ENCODE peak calls at places on chromosome 10, in four cellular contexts. Q is H1, S is HCT116, T is K562. D is an unnamed sample.

GRCh38 chr10:1036341-1036791 is 10.7 kb upstream of the IDI2 start:
- DNase-seq in Q (no peak), S (no peak), T (no peak), D (no peak)

GRCh38 chr10:132722980-132723970 is 62.7 kb downstream of the NKX6-2 start:
- DNase-seq in Q (no peak), S (no peak), T (no peak), D (no peak)

GRCh38 chr10:5538446-5538845 is 13.7 kb downstream of the CALML3 start:
- DNase-seq in Q (no peak), S (no peak), T (no peak), D (no peak)

GRCh38 chr10:34479520-34480179 is 335.4 kb downstream of the PARD3 start:
- DNase-seq in Q (no peak), S (no peak), T (no peak), D (no peak)

GRCh38 chr10:118047363-118047719 is 600 bp upstream of the RAB11FIP2 start:
- DNase-seq in Q (no peak), S (no peak), T (peak), D (no peak)

GRCh38 chr10:102151774-102152544 is at the start of gene NOLC1:
- DNase-seq in Q (peak), S (peak), T (peak), D (peak)

GRCh38 chr10:15244635-15245197 is 76.2 kb upstream of the NMT2 start:
- DNase-seq in Q (no peak), S (no peak), T (peak), D (no peak)

GRCh38 chr10:71512794-71513379 is 116.2 kb downstream of the CDH23 start:
- DNase-seq in Q (no peak), S (peak), T (no peak), D (no peak)

GRCh38 chr10:72694476-72695369 is 2.8 kb downstream of the MCU start:
- DNase-seq in Q (no peak), S (no peak), T (peak), D (no peak)

GRCh38 chr10:74292871-74293427 is 141.9 kb downstream of the ADK start:
- DNase-seq in Q (no peak), S (peak), T (no peak), D (no peak)

GRCh38 chr10:19921300-19922140 is 105.3 kb downstream of the PLXDC2 start:
- DNase-seq in Q (no peak), S (no peak), T (no peak), D (no peak)

GRCh38 chr10:24462340-24462739 is 253.4 kb downstream of the KIAA1217 start:
- DNase-seq in Q (no peak), S (no peak), T (no peak), D (no peak)

GRCh38 chr10:104842704-104843103 is 201.6 kb downstream of the SORCS3 start:
- DNase-seq in Q (no peak), S (no peak), T (no peak), D (no peak)

GRCh38 chr10:23114228-23114850 is 19.0 kb downstream of the MSRB2 start:
- DNase-seq in Q (no peak), S (no peak), T (no peak), D (no peak)

GRCh38 chr10:117646718-117647117 is 104.2 kb downstream of the EMX2 start:
- DNase-seq in Q (no peak), S (no peak), T (no peak), D (no peak)

GRCh38 chr10:114401195-114401741 is 3.0 kb downstream of the AFAP1L2 start:
- DNase-seq in Q (no peak), S (no peak), T (no peak), D (no peak)

GRCh38 chr10:110793887-110794286 is 77.8 kb upstream of the PDCD4 start:
- DNase-seq in Q (no peak), S (no peak), T (no peak), D (no peak)

GRCh38 chr10:118798186-118798811 is 43.5 kb upstream of the CACUL1 start:
- DNase-seq in Q (no peak), S (peak), T (no peak), D (no peak)

GRCh38 chr10:118343115-118343514 is 991 bp upstream of the FAM204A start:
- DNase-seq in Q (no peak), S (no peak), T (no peak), D (no peak)

GRCh38 chr10:63724922-63725321 is 203.7 kb downstream of the REEP3 start:
- DNase-seq in Q (no peak), S (no peak), T (no peak), D (no peak)

GRCh38 chr10:16931919-16932318 is 114.7 kb upstream of the RSU1 start:
- DNase-seq in Q (no peak), S (no peak), T (no peak), D (no peak)

GRCh38 chr10:102310356-102311024 is 65.2 kb downstream of the GBF1 start:
- DNase-seq in Q (no peak), S (peak), T (no peak), D (no peak)

GRCh38 chr10:48533951-48534720 is 70.7 kb downstream of the ARHGAP22 start:
- DNase-seq in Q (no peak), S (no peak), T (no peak), D (peak)

GRCh38 chr10:85614981-85615380 is 751.6 kb downstream of the GRID1 start:
- DNase-seq in Q (peak), S (no peak), T (no peak), D (no peak)

GRCh38 chr10:118407026-118407425 is 64.9 kb upstream of the FAM204A start:
- DNase-seq in Q (no peak), S (no peak), T (no peak), D (no peak)

GRCh38 chr10:22321831-22322662 is 1.1 kb downstream of the BMI1 start:
- DNase-seq in Q (peak), S (no peak), T (peak), D (no peak)

GRCh38 chr10:18860591-18861205 is 187.9 kb upstream of the MALRD1 start:
- DNase-seq in Q (no peak), S (no peak), T (no peak), D (no peak)

GRCh38 chr10:44972874-44973306 is 5.7 kb downstream of the DEPP1 start:
- DNase-seq in Q (no peak), S (no peak), T (no peak), D (no peak)

GRCh38 chr10:119663866-119664698 is 12.9 kb downstream of the BAG3 start:
- DNase-seq in Q (no peak), S (no peak), T (peak), D (no peak)

GRCh38 chr10:102119417-102120141 is 589 bp downstream of the LDB1 start:
- DNase-seq in Q (peak), S (peak), T (peak), D (no peak)

GRCh38 chr10:84179059-84179710 is 5.6 kb downstream of the GPR15LG start:
- DNase-seq in Q (no peak), S (no peak), T (no peak), D (no peak)
- TF ChIP-seq YY1 in Q (no peak), S (no peak), T (no peak), D (no peak)

GRCh38 chr10:124644771-124645170 is 99.4 kb downstream of the FAM53B start:
- DNase-seq in Q (no peak), S (no peak), T (no peak), D (no peak)
- TF ChIP-seq YY1 in Q (no peak), S (no peak), T (no peak), D (no peak)

DNA sequence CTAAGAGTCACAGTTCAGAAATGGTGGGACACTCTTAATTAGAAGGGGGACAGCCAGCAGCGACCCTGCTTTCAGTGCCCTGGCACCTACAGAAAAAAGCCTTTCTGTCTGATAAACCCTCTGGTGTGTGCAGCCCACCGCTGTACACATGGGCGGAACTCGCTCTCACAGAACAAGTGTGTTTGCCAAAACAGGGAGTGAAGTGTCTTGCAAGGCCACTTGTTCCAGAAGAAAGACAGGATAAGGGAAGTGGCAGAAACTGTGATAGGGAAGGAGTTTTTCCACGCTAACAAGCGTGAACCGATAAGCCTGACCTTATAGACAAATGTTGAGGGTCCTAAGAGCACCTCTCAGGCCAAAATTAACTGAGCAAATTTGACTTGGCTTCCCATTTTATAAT is 203.7 kb upstream of the TCF7L2 start:
- DNase-seq in Q (no peak), S (no peak), T (no peak), D (no peak)
- TF ChIP-seq YY1 in Q (no peak), S (no peak), T (no peak), D (no peak)

DNA sequence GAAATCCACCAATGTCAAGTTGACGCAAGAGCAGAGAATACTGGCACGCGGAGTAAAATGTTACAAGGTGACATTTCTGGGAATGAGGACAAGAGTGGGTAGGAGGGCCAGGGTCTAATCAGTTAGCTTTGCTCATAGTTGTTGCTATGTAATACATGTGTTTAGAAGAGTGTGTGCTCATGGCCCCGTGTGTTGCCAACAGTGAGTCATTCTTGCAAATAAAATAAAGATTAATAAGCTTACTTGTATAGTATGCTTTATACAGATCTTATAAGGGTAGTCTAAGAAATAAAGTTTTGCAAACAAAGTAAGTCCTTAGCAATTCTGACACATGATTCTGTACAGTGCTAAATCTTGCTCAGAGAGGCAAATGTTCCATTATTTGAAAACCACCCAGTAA is 64.5 kb downstream of the DNMBP start:
- DNase-seq in Q (no peak), S (no peak), T (no peak), D (no peak)
- TF ChIP-seq YY1 in Q (no peak), S (no peak), T (no peak), D (no peak)

GRCh38 chr10:26408858-26409494 is 29.2 kb upstream of the APBB1IP start:
- DNase-seq in Q (no peak), S (no peak), T (no peak), D (no peak)
- TF ChIP-seq YY1 in Q (no peak), S (no peak), T (no peak), D (no peak)

DNA sequence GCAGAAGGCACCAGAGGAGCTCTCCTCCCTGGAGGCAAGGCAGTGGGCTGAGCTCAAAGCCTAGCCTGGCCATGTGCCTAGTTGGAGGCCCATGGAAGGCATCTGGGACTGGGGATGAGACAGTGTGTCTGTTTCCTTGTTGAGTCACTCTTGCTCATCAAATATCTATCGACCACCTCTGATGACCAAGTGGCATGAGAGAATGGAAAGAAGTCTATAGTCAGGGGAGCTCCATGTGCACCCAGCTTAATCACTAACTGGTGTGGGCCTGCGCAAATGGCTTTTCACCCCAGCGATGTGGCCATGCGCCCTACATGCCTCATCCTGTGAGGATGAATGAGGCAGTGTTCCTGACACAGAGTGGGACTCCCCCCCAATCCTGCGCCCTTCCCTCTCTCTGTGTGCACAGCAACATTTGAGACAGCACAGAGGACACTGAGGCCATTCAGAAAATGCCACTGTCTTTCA is 229.9 kb downstream of the RPS24 start:
- DNase-seq in Q (no peak), S (no peak), T (no peak), D (no peak)
- TF ChIP-seq YY1 in Q (no peak), S (no peak), T (no peak), D (no peak)